ENCODE peak calls at places on chromosomes 13 and 19, in four cellular contexts. B, Z, I and D are unnamed samples.

GRCh38 chr13:68264692-68265091 is 1034.6 kb upstream of the PCDH9 start:
- DNase-seq in B (no peak), Z (no peak), I (no peak), D (no peak)

GRCh38 chr13:30810261-30810701 is 74.9 kb downstream of the ALOX5AP start:
- DNase-seq in B (no peak), Z (no peak), I (no peak), D (no peak)

GRCh38 chr19:2434721-2435265 is 7.4 kb upstream of the TIMM13 start:
- DNase-seq in B (no peak), Z (no peak), I (no peak), D (no peak)

GRCh38 chr13:30819136-30819875 is 84.0 kb downstream of the ALOX5AP start:
- DNase-seq in B (no peak), Z (no peak), I (no peak), D (no peak)

GRCh38 chr13:40494513-40494912 is 171.9 kb downstream of the FOXO1 start:
- DNase-seq in B (no peak), Z (peak; percentile 48), I (no peak), D (no peak)

GRCh38 chr19:2392366-2392765 is 32.3 kb downstream of the TMPRSS9 start:
- DNase-seq in B (no peak), Z (no peak), I (no peak), D (no peak)

GRCh38 chr13:112690242-112690943 is 555 bp downstream of the ATP11A start:
- DNase-seq in B (peak; percentile 39), Z (peak; percentile 31), I (no peak), D (peak; percentile 67)

GRCh38 chr13:43114504-43114903 is 91.1 kb downstream of the DNAJC15 start:
- DNase-seq in B (no peak), Z (no peak), I (no peak), D (no peak)

GRCh38 chr19:35265126-35265995 is 3.4 kb upstream of the USF2 start:
- DNase-seq in B (no peak), Z (no peak), I (peak; percentile 15), D (no peak)